ENCODE peak calls at places on chromosomes 4 and X, in four cellular contexts. P is Caco-2, M is suprapubic skin, Y is fibroblast of lung. V is an unnamed sample.

GRCh38 chrX:11567528-11568220 is 98.0 kb downstream of the ARHGAP6 start:
- DNase-seq in P (no peak), Y (no peak), M (no peak), V (no peak)

GRCh38 chr4:26377352-26378311 is 56.8 kb downstream of the RBPJ start:
- DNase-seq in M (no peak), Y (peak; percentile 27), P (no peak), V (no peak)

GRCh38 chrX:5876984-5877655 is 351.5 kb downstream of the NLGN4X start:
- DNase-seq in M (no peak), Y (peak; percentile 4), P (no peak), V (no peak)

GRCh38 chr4:186628058-186628711 is 72.8 kb upstream of the MTNR1A start:
- DNase-seq in Y (no peak), M (no peak), P (no peak), V (no peak)

GRCh38 chr4:122346036-122346435 is 32.8 kb upstream of the ADAD1 start:
- DNase-seq in M (no peak), Y (peak; percentile 37), P (no peak), V (no peak)

GRCh38 chr4:37885496-37885895 is 5.4 kb upstream of the TBC1D1 start:
- DNase-seq in P (no peak), M (no peak), Y (peak; percentile 56), V (no peak)

GRCh38 chr4:83599183-83599582 is 63.3 kb downstream of the GPAT3 start:
- DNase-seq in M (no peak), P (no peak), Y (peak; percentile 57), V (no peak)

GRCh38 chr4:7612311-7612710 is 177.6 kb upstream of the PSAPL1 start:
- DNase-seq in Y (no peak), M (no peak), P (no peak), V (no peak)

GRCh38 chr4:88335092-88335665 is 43.5 kb upstream of the HERC6 start:
- DNase-seq in Y (peak; percentile 11), M (no peak), P (peak; percentile 38), V (no peak)

GRCh38 chrX:1599791-1600405 is 8.5 kb downstream of the AKAP17A start:
- DNase-seq in P (no peak), Y (no peak), M (no peak), V (no peak)

GRCh38 chrX:113929004-113929403 is 654.9 kb upstream of the HTR2C start:
- DNase-seq in M (no peak), Y (peak; percentile 20), P (peak; percentile 56), V (no peak)

GRCh38 chrX:119942831-119943184 is 743 bp downstream of the NKAP start:
- DNase-seq in P (no peak), Y (peak; percentile 2), M (no peak), V (no peak)

GRCh38 chr4:189364032-189364449 is 576.6 kb upstream of the FRG1 start:
- DNase-seq in M (no peak), P (no peak), Y (no peak), V (no peak)

GRCh38 chr4:168540865-168541607 is 44.2 kb downstream of the PALLD start:
- DNase-seq in P (no peak), Y (peak; percentile 70), M (no peak), V (no peak)

GRCh38 chr4:57086324-57086723 is 23.9 kb downstream of the IGFBP7 start:
- DNase-seq in M (no peak), Y (no peak), P (no peak), V (no peak)

GRCh38 chr4:57084360-57084759 is 25.8 kb downstream of the IGFBP7 start:
- DNase-seq in P (no peak), M (no peak), Y (no peak), V (no peak)

GRCh38 chr4:57081651-57082349 is 28.4 kb downstream of the IGFBP7 start:
- DNase-seq in M (no peak), P (no peak), Y (no peak), V (no peak)

GRCh38 chr4:57083107-57083506 is 27.1 kb downstream of the IGFBP7 start:
- DNase-seq in P (no peak), M (no peak), Y (peak; percentile 65), V (no peak)

DNA sequence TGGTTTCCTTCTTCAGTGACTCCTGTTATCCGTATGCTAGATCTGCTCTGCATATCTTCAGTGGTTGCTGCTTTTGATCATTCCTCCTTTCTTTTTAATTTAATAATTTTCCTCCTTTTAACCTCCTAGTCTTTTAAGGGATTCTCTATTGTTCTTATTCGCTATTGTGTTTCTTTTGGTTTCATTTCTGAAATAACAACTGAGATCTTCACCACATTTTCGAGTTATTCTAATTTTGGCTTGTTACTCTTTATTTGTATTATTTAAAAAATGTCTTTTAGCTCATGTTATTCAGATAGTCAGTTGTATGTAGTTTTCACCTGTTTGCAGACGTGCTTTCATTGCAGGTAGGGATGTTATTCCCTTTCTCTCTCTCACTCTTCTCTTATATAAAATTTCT is 24.9 kb downstream of the IGFBP7 start:
- DNase-seq in P (no peak), Y (no peak), M (no peak), V (no peak)
- H3K4me3 ChIP-seq in P (no peak overlapping the region), Y (no peak overlapping the region), M (no peak overlapping the region), V (no peak overlapping the region)

GRCh38 chr4:86968477-86969015 is 33.7 kb downstream of the AFF1 start:
- DNase-seq in Y (no peak), P (no peak), M (no peak), V (no peak)
- H3K4me1 ChIP-seq in Y (no peaks in the 10 kb centered on the region), P (peaks cover 32% of the 10 kb centered on the region), M (peaks cover 62% of the 10 kb centered on the region), V (peaks cover 3% of the 10 kb centered on the region)

GRCh38 chr4:76210502-76210901 is 3.1 kb downstream of the SCARB2 start:
- DNase-seq in Y (no peak), P (no peak), M (no peak), V (no peak)
- H3K4me3 ChIP-seq in Y (no peak overlapping the region), P (no peak overlapping the region), M (peak overlapping the region; percentile 81), V (peak overlapping the region; percentile 90)

DNA sequence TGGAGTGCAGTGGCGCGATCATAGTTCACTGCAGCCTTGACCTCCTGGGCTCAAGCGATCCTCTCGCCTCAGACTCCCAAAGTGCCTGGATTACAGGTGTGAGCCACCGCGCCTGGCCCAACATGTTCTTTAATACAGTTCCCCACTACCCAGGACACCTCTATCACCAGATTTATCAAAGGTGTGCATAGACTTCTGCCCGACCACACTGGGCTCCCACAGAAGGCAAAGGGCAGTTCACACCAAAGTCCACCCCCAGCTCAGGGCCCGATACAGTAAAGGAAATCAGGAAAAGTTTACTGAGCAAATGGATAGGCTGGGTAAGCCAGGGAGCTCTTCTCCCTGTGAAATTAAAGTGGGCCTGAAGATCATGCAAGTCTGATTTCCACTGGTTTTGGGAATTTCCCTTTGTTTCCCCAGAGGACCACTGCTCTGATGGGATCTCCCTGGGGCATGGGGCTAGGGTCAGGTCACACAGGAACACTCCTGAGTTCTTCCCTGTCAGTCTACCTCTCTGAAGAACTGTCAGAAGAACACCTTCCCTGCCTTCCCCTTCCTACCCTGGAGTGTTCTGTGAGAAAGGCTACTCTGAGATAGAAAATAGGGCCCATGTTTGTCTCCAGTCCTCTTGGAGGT is 17.7 kb upstream of the PIM2 start:
- DNase-seq in Y (no peak), P (no peak), M (no peak), V (no peak)
- H3K4me1 ChIP-seq in Y (no peaks in the 10 kb centered on the region), P (no peaks in the 10 kb centered on the region), M (no peaks in the 10 kb centered on the region), V (no peaks in the 10 kb centered on the region)

GRCh38 chr4:80925293-80925692 is 105.2 kb upstream of the BMP3 start:
- DNase-seq in M (no peak), P (no peak), Y (no peak), V (no peak)
- H3K4me3 ChIP-seq in M (no peak overlapping the region), P (no peak overlapping the region), Y (no peak overlapping the region), V (no peak overlapping the region)

DNA sequence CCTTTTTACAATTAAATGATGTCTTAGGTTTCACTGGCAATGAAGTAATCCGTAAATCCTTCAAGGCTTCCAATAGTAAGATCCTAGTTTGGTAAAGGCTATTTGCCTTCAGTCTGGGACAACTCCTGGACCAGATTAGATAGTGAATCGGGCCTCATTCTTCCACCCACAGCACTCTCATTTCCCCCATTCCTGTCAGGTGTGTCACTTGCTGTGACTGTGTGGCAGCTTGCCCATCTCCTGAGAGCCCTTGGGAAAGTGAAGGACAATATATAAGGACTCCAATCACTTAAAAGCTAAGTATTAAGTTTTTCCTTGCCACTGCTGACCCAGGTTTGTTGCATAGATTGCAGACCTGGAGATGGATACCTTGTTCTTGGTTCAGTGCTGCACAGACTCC is 3.3 kb upstream of the GASK1B start:
- DNase-seq in P (no peak), M (no peak), Y (peak; percentile 73), V (peak; percentile 37)
- H3K4me1 ChIP-seq in P (peaks cover 14% of the 10 kb centered on the region), M (peaks cover 23% of the 10 kb centered on the region), Y (peaks cover 2% of the 10 kb centered on the region), V (peaks cover 79% of the 10 kb centered on the region)

GRCh38 chr4:185113340-185113739 is 29.7 kb upstream of the SLC25A4 start:
- DNase-seq in P (no peak), M (no peak), Y (no peak), V (no peak)

GRCh38 chr4:185112104-185112503 is 31.0 kb upstream of the SLC25A4 start:
- DNase-seq in M (no peak), P (no peak), Y (peak; percentile 95), V (peak; percentile 45)

GRCh38 chr4:185119927-185120630 is 23.0 kb upstream of the SLC25A4 start:
- DNase-seq in Y (peak; percentile 28), P (no peak), M (no peak), V (no peak)

GRCh38 chr4:185117300-185117934 is 25.6 kb upstream of the SLC25A4 start:
- DNase-seq in M (no peak), P (no peak), Y (no peak), V (no peak)

GRCh38 chr4:185115827-185116232 is 27.2 kb upstream of the SLC25A4 start:
- DNase-seq in P (peak; percentile 69), M (no peak), Y (peak; percentile 85), V (no peak)
- H3K4me3 ChIP-seq in P (no peak overlapping the region), M (no peak overlapping the region), Y (no peak overlapping the region), V (no peak overlapping the region)

GRCh38 chr4:15694431-15694830 is 8.4 kb upstream of the BST1 start:
- DNase-seq in P (no peak), Y (peak; percentile 65), M (no peak), V (no peak)

GRCh38 chr4:15689540-15689939 is 7.9 kb downstream of the FAM200B start:
- DNase-seq in Y (peak; percentile 49), M (no peak), P (no peak), V (no peak)

GRCh38 chr4:15688056-15688455 is 6.4 kb downstream of the FAM200B start:
- DNase-seq in Y (no peak), P (no peak), M (no peak), V (no peak)

GRCh38 chr4:15691346-15692140 is 9.9 kb downstream of the FAM200B start:
- DNase-seq in P (no peak), Y (peak; percentile 75), M (no peak), V (no peak)

DNA sequence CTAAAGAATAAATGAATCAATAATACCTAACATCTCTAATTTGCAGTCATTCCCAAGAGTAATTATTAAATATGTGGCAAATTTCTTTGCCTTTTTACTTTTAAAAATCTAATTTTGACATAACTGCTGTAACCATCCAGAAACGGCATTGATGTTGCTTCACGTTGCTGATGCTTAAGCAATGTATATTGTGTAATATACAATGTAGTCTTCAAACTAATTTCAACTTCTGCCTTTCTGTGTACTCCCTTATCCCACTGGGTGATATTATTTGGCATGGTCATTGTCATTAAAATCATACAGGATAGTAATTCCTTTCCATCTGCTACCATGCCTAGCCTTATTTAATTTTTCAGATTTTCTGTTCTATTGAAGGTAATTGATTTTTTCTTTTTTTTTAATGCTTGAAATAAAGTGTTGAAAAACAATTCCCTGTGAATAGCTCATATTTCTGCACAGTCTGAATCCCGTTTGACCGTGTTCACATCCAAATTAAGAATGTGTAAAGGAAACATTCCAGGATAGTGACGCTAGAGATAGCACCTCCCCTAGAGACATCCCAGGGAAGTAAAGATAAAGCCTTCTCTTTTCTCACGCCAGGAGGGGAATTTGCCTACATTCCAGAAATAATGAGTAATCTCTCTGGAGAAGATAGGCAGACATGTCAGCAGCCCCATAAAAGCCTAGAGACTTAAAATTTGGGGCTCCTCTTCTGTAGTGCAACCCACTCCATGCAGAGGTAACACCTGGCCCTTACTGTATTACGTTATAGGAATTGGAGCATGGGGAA is 8.6 kb downstream of the FAM200B start:
- DNase-seq in Y (peak; percentile 98), M (no peak), P (peak; percentile 61), V (no peak)
- H3K4me1 ChIP-seq in Y (peaks cover 18% of the 10 kb centered on the region), M (peaks cover 11% of the 10 kb centered on the region), P (peaks cover 33% of the 10 kb centered on the region), V (peaks cover 6% of the 10 kb centered on the region)

GRCh38 chr4:142600952-142601351 is 245.1 kb downstream of the INPP4B start:
- DNase-seq in P (no peak), Y (no peak), M (no peak), V (no peak)
- H3K4me3 ChIP-seq in P (no peak overlapping the region), Y (no peak overlapping the region), M (no peak overlapping the region), V (no peak overlapping the region)

V was measured in thoracic aorta.